ENCODE peak calls at places on chromosomes 4 and X, in six cellular contexts. A is HCT116, Y is MM.1S, W is fibroblast of lung, X is GM12878, Z is keratinocyte. D is an unnamed sample.

GRCh38 chrX:153371256-153371655 is 29.9 kb downstream of the PNMA6E start:
- DNase-seq in W (peak), Y (no peak), X (no peak), Z (no peak), A (no peak), D (no peak)

GRCh38 chr4:113893546-113893945 is 85.9 kb downstream of the ARSJ start:
- DNase-seq in Z (no peak), A (no peak), X (no peak), Y (peak), W (no peak), D (no peak)

GRCh38 chr4:184237612-184238011 is 19.9 kb upstream of the ENPP6 start:
- DNase-seq in X (no peak), Z (no peak), Y (no peak), W (no peak), A (no peak), D (no peak)

GRCh38 chr4:157072002-157072401 is 3.9 kb upstream of the GLRB start:
- DNase-seq in W (peak), Y (no peak), X (no peak), Z (no peak), A (no peak), D (no peak)

GRCh38 chrX:41118156-41118555 is 32.9 kb downstream of the USP9X start:
- DNase-seq in Z (no peak), A (no peak), X (no peak), W (no peak), Y (no peak), D (no peak)

GRCh38 chr4:35100932-35101331 is 1143.4 kb downstream of the ARAP2 start:
- DNase-seq in Y (no peak), Z (no peak), X (no peak), A (no peak), W (no peak), D (no peak)

GRCh38 chrX:56564921-56565861 is 1.8 kb downstream of the UBQLN2 start:
- DNase-seq in Z (no peak), Y (peak), A (no peak), W (peak), X (no peak), D (peak)

GRCh38 chr4:168605411-168605810 is 108.6 kb downstream of the PALLD start:
- DNase-seq in W (peak), Y (no peak), X (no peak), Z (no peak), A (no peak), D (no peak)

GRCh38 chr4:139171878-139172691 is 4.9 kb downstream of the ELF2 start:
- DNase-seq in W (peak), X (no peak), A (no peak), Y (no peak), Z (no peak), D (no peak)

GRCh38 chr4:85825937-85826678 is 351.2 kb downstream of the ARHGAP24 start:
- DNase-seq in A (no peak), Z (no peak), Y (peak), W (peak), X (no peak), D (peak)

GRCh38 chr4:65450899-65451298 is 219.4 kb downstream of the EPHA5 start:
- DNase-seq in W (no peak), A (no peak), X (no peak), Y (no peak), Z (no peak), D (no peak)

GRCh38 chrX:139213241-139213709 is 317.3 kb upstream of the F9 start:
- DNase-seq in X (no peak), Z (no peak), Y (no peak), A (no peak), W (no peak), D (no peak)

GRCh38 chr4:98653006-98653405 is 5.4 kb downstream of the TSPAN5 start:
- DNase-seq in X (no peak), Y (no peak), Z (no peak), W (peak), A (no peak), D (no peak)

GRCh38 chrX:129741880-129742758 is 3.3 kb downstream of the XPNPEP2 start:
- DNase-seq in Y (no peak), X (no peak), W (no peak), Z (no peak), A (no peak), D (no peak)

GRCh38 chr4:39682133-39682532 is 15.8 kb upstream of the UBE2K start:
- DNase-seq in Y (peak), W (no peak), Z (no peak), A (no peak), X (no peak), D (no peak)

GRCh38 chr4:88725143-88725542 is 27.5 kb upstream of the NAP1L5 start:
- DNase-seq in X (no peak), A (no peak), W (no peak), Z (no peak), Y (no peak), D (no peak)

GRCh38 chr4:54231419-54232150 is 2.5 kb downstream of the PDGFRA start:
- DNase-seq in Z (no peak), W (peak), Y (no peak), A (no peak), X (no peak), D (peak)

GRCh38 chrX:150649096-150649870 is 43.9 kb upstream of the MTMR1 start:
- DNase-seq in W (peak), A (no peak), Y (no peak), X (no peak), Z (no peak), D (no peak)

GRCh38 chr4:16670726-16671125 is 227.7 kb downstream of the LDB2 start:
- DNase-seq in W (no peak), A (no peak), Y (no peak), Z (no peak), X (no peak), D (no peak)

GRCh38 chrX:11768039-11768438 is 10.0 kb downstream of the MSL3 start:
- DNase-seq in Z (no peak), Y (no peak), W (no peak), X (no peak), A (no peak), D (no peak)

GRCh38 chr4:143281507-143282169 is 55.0 kb upstream of the GAB1 start:
- DNase-seq in Z (no peak), X (no peak), A (no peak), Y (peak), W (no peak), D (no peak)

GRCh38 chr4:83561381-83561780 is 25.5 kb downstream of the GPAT3 start:
- DNase-seq in X (no peak), Z (peak), W (peak), Y (no peak), A (peak), D (peak)

GRCh38 chr4:177461606-177462005 is 19.4 kb upstream of the AGA start:
- DNase-seq in Z (no peak), Y (no peak), X (no peak), A (no peak), W (peak), D (no peak)

GRCh38 chr4:151784676-151785075 is 23.9 kb upstream of the GATB start:
- DNase-seq in W (no peak), A (no peak), Z (no peak), X (no peak), Y (no peak), D (no peak)

GRCh38 chrX:153351981-153352380 is 18.0 kb downstream of the ZNF275 start:
- DNase-seq in Y (no peak), A (no peak), Z (no peak), W (no peak), X (no peak), D (no peak)

GRCh38 chr4:145034727-145035211 is 63.2 kb downstream of the ANAPC10 start:
- DNase-seq in W (peak), Y (no peak), X (no peak), Z (no peak), A (peak), D (no peak)

GRCh38 chr4:113478032-113478431 is 283.5 kb downstream of the CAMK2D start:
- DNase-seq in Z (no peak), Y (no peak), A (no peak), W (no peak), X (no peak), D (no peak)

GRCh38 chrX:147183161-147183560 is 368.6 kb upstream of the CXorf51A start:
- DNase-seq in W (no peak), Z (no peak), Y (no peak), X (no peak), A (no peak), D (no peak)

GRCh38 chr4:101853691-101854090 is 63.2 kb downstream of the BANK1 start:
- DNase-seq in X (no peak), Z (no peak), A (no peak), W (peak), Y (no peak), D (no peak)

GRCh38 chr4:174707277-174707676 is 121.8 kb downstream of the GLRA3 start:
- DNase-seq in W (no peak), Z (no peak), Y (no peak), A (no peak), X (no peak), D (no peak)

GRCh38 chr4:53043096-53043495 is 181.0 kb downstream of the RASL11B start:
- DNase-seq in X (no peak), Z (no peak), A (no peak), Y (no peak), W (no peak), D (no peak)

GRCh38 chrX:153703036-153703370 is 15.3 kb downstream of the SLC6A8 start:
- DNase-seq in X (no peak), Z (no peak), W (peak), A (no peak), Y (no peak), D (peak)

GRCh38 chr4:183552274-183553146 is 47.7 kb downstream of the ING2 start:
- DNase-seq in A (no peak), X (no peak), W (no peak), Y (no peak), Z (no peak), D (no peak)

GRCh38 chr4:158322119-158322518 is 111.8 kb downstream of the TMEM144 start:
- DNase-seq in A (no peak), W (no peak), X (no peak), Z (no peak), Y (no peak), D (no peak)

GRCh38 chr4:144650311-144650820 is 4.4 kb downstream of the HHIP start:
- DNase-seq in A (no peak), Y (no peak), X (no peak), Z (no peak), W (no peak), D (no peak)

GRCh38 chr4:13856387-13856786 is 228.9 kb upstream of the BOD1L1 start:
- DNase-seq in Z (no peak), A (no peak), W (no peak), Y (no peak), X (no peak), D (no peak)

GRCh38 chrX:136619889-136620505 is 28.0 kb upstream of the CD40LG start:
- DNase-seq in Z (no peak), X (no peak), A (no peak), Y (no peak), W (no peak), D (no peak)

GRCh38 chr4:183987529-183987946 is 82.4 kb downstream of the STOX2 start:
- DNase-seq in W (peak), Y (no peak), Z (peak), X (no peak), A (peak), D (peak)

GRCh38 chr4:123249821-123250220 is 146.8 kb upstream of the SPRY1 start:
- DNase-seq in A (no peak), W (no peak), Z (no peak), Y (no peak), X (no peak), D (no peak)

GRCh38 chr4:123246085-123246484 is 150.5 kb upstream of the SPRY1 start:
- DNase-seq in W (no peak), Y (no peak), A (no peak), Z (no peak), X (no peak), D (no peak)

GRCh38 chr4:123248260-123248659 is 148.3 kb upstream of the SPRY1 start:
- DNase-seq in A (no peak), Z (no peak), X (no peak), Y (no peak), W (no peak), D (no peak)

DNA sequence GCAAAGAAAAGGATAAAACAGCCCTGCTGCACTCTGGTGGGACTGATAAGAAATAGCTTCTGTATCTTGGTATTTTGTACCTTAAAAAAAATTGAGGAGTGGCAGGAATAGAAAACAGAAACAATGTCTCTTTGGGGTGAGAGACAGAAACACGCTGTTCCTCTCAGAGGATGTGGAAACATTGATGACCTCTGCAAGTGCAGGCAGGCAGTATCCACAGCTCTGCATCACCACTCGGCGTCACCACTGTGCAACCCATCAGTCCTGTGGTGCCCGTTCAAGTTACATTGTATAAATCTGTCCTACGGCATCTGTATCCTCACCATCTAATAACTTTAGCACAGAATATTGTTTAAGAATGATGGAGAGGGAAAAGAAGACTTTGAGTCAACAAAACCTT is 152.4 kb upstream of the SPRY1 start:
- DNase-seq in Z (no peak), A (no peak), Y (no peak), X (no peak), W (no peak), D (no peak)
- TF ChIP-seq CTCF in Z (peak), A (no peak), Y (no peak), X (no peak), W (peak), D (no peak)

GRCh38 chr4:153393397-153393796 is 48.9 kb downstream of the MND1 start:
- DNase-seq in Y (no peak), Z (no peak), A (no peak), W (peak), X (no peak), D (no peak)
- H3K27ac ChIP-seq in Y (no peak), Z (no peak), A (no peak), W (no peak), X (no peak), D (no peak)

DNA sequence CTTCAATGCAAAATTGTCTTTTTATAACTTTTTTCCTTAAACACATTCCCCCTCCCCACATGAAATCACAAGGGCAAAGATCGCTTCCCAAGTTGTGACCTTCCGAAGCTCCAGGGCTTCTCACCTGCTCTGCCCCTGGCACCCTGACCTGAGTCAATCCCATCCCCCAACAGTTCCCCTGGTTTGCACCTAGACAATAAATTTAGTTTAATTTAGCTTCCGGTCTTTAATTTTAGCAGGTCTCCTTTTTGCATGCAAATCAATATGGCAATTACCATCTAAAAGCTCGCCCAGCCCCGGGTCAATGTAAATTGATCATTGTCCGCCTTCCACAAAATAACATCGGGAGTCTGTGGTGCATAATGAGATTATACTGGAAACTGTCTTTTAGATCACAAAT is 6.8 kb downstream of the BCOR start:
- DNase-seq in X (no peak), Y (no peak), Z (no peak), W (no peak), A (no peak), D (no peak)
- H3K9ac ChIP-seq in X (no peak), Y (no peak), Z (no peak), W (no peak), A (peak), D (no peak)

GRCh38 chr4:23022032-23022431 is 329.3 kb downstream of the GBA3 start:
- DNase-seq in A (no peak), W (peak), X (no peak), Z (peak), Y (no peak), D (no peak)
- TF ChIP-seq CTCF in A (no peak), W (no peak), X (no peak), Z (no peak), Y (no peak), D (no peak)

GRCh38 chr4:86960557-86960959 is 25.7 kb downstream of the AFF1 start:
- DNase-seq in A (no peak), Y (no peak), X (no peak), Z (no peak), W (peak), D (no peak)
- H3K27ac ChIP-seq in A (no peak), Y (peak), X (peak), Z (no peak), W (no peak), D (no peak)

DNA sequence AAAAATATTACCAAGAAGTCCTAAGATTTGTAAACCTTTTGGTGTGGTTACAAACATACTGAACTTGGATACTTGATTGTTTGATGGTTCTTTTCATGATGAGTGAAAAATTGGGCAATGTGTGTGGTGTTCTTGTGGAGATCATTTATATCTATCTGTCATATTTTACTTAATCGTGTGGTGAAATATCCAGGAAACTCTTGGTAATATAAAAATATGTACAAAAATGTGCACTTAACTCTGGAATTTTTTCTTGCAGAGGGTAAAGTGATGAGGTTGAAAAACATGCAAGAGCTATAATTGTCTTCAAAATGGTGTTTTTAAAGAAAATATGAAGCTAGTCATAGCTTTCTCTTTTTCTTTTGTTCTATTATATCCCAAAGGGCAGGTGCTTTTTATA is 2.8 kb downstream of the DCUN1D4 start:
- DNase-seq in W (no peak), A (no peak), Y (no peak), Z (no peak), X (no peak), D (no peak)
- H3K9ac ChIP-seq in W (no peak), A (no peak), Y (no peak), Z (no peak), X (no peak), D (no peak)

GRCh38 chrX:131762802-131763234 is 218.9 kb downstream of the OR13H1 start:
- DNase-seq in W (peak), Y (peak), A (no peak), X (peak), Z (no peak), D (peak)

GRCh38 chrX:131764224-131764623 is 220.3 kb downstream of the OR13H1 start:
- DNase-seq in A (no peak), W (no peak), Y (peak), Z (no peak), X (no peak), D (no peak)

DNA sequence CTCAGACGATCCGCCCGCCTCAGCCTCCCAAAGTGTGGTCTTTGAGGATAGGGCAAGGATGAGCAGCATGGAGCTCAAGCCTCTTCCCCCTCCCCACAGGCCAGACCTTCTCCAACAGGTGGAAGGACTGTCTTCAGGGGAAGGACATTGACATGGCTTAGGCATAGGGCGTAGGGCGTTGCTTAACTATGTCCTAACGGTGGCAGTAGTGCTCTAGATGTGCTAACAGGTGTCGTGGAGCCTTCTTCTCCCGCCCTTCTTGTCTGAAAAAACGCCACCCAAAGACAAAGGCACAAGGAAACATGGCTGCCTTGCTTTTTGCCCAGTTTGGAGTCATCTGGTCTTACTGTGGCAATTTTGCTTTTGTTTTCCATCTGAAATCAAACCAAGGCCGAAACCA is 219.8 kb downstream of the OR13H1 start:
- DNase-seq in X (peak), A (no peak), Y (peak), W (peak), Z (no peak), D (peak)
- TF ChIP-seq CTCF in X (peak), A (no peak), Y (peak), W (no peak), Z (peak), D (peak)

GRCh38 chr4:37981844-37982720 is 21.9 kb downstream of the PTTG2 start:
- DNase-seq in Y (no peak), X (no peak), A (no peak), Z (no peak), W (peak), D (no peak)

GRCh38 chr4:37985730-37986275 is 25.6 kb downstream of the PTTG2 start:
- DNase-seq in Z (no peak), A (no peak), W (no peak), Y (no peak), X (no peak), D (no peak)

GRCh38 chr4:37983951-37984350 is 23.8 kb downstream of the PTTG2 start:
- DNase-seq in Y (no peak), Z (no peak), A (no peak), X (no peak), W (no peak), D (no peak)

GRCh38 chr4:37981425-37981824 is 21.2 kb downstream of the PTTG2 start:
- DNase-seq in X (no peak), Z (no peak), A (no peak), W (no peak), Y (no peak), D (no peak)

DNA sequence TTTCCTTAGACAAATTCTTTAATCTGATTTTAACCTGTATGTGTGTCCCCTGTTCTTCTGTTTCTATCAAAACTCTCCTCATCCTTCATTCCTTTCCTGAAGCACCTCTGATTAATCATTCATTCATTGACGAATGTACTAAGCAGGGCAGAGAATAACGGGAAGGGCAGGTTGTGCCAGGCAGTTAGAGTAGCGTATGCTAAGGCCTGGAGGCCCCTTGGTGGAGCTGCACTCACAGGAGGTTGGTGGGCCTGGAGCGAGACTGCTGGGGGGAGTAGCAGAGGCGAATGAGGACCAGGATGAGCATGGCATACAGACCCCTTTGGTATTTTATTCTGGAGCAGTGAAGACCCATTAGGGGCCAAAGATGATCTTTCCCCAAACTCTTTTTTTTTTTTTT is 22.5 kb downstream of the PTTG2 start:
- DNase-seq in Y (no peak), A (no peak), W (no peak), X (no peak), Z (no peak), D (no peak)
- H3K27ac ChIP-seq in Y (no peak), A (no peak), W (no peak), X (no peak), Z (no peak), D (no peak)